ENCODE peak calls at places on chromosomes 5 and 9, in five cellular contexts. One of them, this sample, is unnamed.

GRCh38 chr9:114006931-114007691 is 71.0 kb downstream of the AMBP start:
- DNase-seq in SK-N-SH: no peak
- DNase-seq in lower lobe of right lung: no peak
- DNase-seq in nephron progenitor cell: no peak
- DNase-seq in CD4-positive, alpha-beta T cell: no peak
- DNase-seq in this sample: peak

GRCh38 chr5:81763294-81763928 is 12.5 kb upstream of the SSBP2 start:
- DNase-seq in SK-N-SH: no peak
- DNase-seq in CD4-positive, alpha-beta T cell: no peak
- DNase-seq in lower lobe of right lung: no peak
- DNase-seq in nephron progenitor cell: no peak
- DNase-seq in this sample: no peak

GRCh38 chr9:75299324-75299723 is 211.0 kb downstream of the OSTF1 start:
- DNase-seq in nephron progenitor cell: no peak
- DNase-seq in CD4-positive, alpha-beta T cell: no peak
- DNase-seq in lower lobe of right lung: no peak
- DNase-seq in SK-N-SH: no peak
- DNase-seq in this sample: no peak

GRCh38 chr5:2204366-2205184 is 321.9 kb upstream of the IRX4 start:
- DNase-seq in CD4-positive, alpha-beta T cell: no peak
- DNase-seq in nephron progenitor cell: no peak
- DNase-seq in SK-N-SH: no peak
- DNase-seq in lower lobe of right lung: no peak
- DNase-seq in this sample: no peak

GRCh38 chr5:149731617-149732400 is 1.7 kb downstream of the PPARGC1B start:
- DNase-seq in lower lobe of right lung: peak
- DNase-seq in nephron progenitor cell: peak
- DNase-seq in SK-N-SH: peak
- DNase-seq in CD4-positive, alpha-beta T cell: peak
- DNase-seq in this sample: peak

GRCh38 chr9:128323192-128323730 is 622 bp downstream of the COQ4 start:
- DNase-seq in CD4-positive, alpha-beta T cell: no peak
- DNase-seq in SK-N-SH: no peak
- DNase-seq in nephron progenitor cell: no peak
- DNase-seq in lower lobe of right lung: no peak
- DNase-seq in this sample: no peak

GRCh38 chr5:68116408-68116807 is 99.1 kb upstream of the PIK3R1 start:
- DNase-seq in SK-N-SH: no peak
- DNase-seq in lower lobe of right lung: no peak
- DNase-seq in nephron progenitor cell: no peak
- DNase-seq in CD4-positive, alpha-beta T cell: no peak
- DNase-seq in this sample: no peak

GRCh38 chr9:125965421-125965820 is 218.2 kb downstream of the PBX3 start:
- DNase-seq in nephron progenitor cell: no peak
- DNase-seq in lower lobe of right lung: no peak
- DNase-seq in SK-N-SH: no peak
- DNase-seq in CD4-positive, alpha-beta T cell: no peak
- DNase-seq in this sample: no peak

GRCh38 chr5:81788271-81788670 is 37.4 kb upstream of the SSBP2 start:
- DNase-seq in lower lobe of right lung: no peak
- DNase-seq in nephron progenitor cell: no peak
- DNase-seq in SK-N-SH: no peak
- DNase-seq in CD4-positive, alpha-beta T cell: no peak
- DNase-seq in this sample: no peak

GRCh38 chr9:85521331-85522197 is 220.2 kb downstream of the AGTPBP1 start:
- DNase-seq in CD4-positive, alpha-beta T cell: no peak
- DNase-seq in SK-N-SH: no peak
- DNase-seq in lower lobe of right lung: no peak
- DNase-seq in nephron progenitor cell: no peak
- DNase-seq in this sample: peak

GRCh38 chr5:91126448-91126847 is 256.7 kb downstream of the ARRDC3 start:
- DNase-seq in nephron progenitor cell: no peak
- DNase-seq in CD4-positive, alpha-beta T cell: no peak
- DNase-seq in lower lobe of right lung: no peak
- DNase-seq in SK-N-SH: no peak
- DNase-seq in this sample: no peak

GRCh38 chr5:171637811-171638210 is 147.8 kb upstream of the SMIM23 start:
- DNase-seq in CD4-positive, alpha-beta T cell: no peak
- DNase-seq in nephron progenitor cell: no peak
- DNase-seq in SK-N-SH: no peak
- DNase-seq in lower lobe of right lung: no peak
- DNase-seq in this sample: no peak

GRCh38 chr5:141951341-141951781 is 6.6 kb downstream of the PCDH12 start:
- DNase-seq in nephron progenitor cell: peak
- DNase-seq in SK-N-SH: peak
- DNase-seq in CD4-positive, alpha-beta T cell: no peak
- DNase-seq in lower lobe of right lung: no peak
- DNase-seq in this sample: no peak
- TF ChIP-seq CTCF in nephron progenitor cell: peak
- TF ChIP-seq CTCF in SK-N-SH: peak
- TF ChIP-seq CTCF in CD4-positive, alpha-beta T cell: peak
- TF ChIP-seq CTCF in lower lobe of right lung: peak
- TF ChIP-seq CTCF in this sample: no peak

GRCh38 chr9:129886226-129887174 is 51.2 kb downstream of the USP20 start:
- DNase-seq in lower lobe of right lung: no peak
- DNase-seq in nephron progenitor cell: no peak
- DNase-seq in CD4-positive, alpha-beta T cell: peak
- DNase-seq in SK-N-SH: no peak
- DNase-seq in this sample: no peak
- TF ChIP-seq CTCF in lower lobe of right lung: no peak
- TF ChIP-seq CTCF in nephron progenitor cell: no peak
- TF ChIP-seq CTCF in CD4-positive, alpha-beta T cell: no peak
- TF ChIP-seq CTCF in SK-N-SH: no peak
- TF ChIP-seq CTCF in this sample: no peak

DNA sequence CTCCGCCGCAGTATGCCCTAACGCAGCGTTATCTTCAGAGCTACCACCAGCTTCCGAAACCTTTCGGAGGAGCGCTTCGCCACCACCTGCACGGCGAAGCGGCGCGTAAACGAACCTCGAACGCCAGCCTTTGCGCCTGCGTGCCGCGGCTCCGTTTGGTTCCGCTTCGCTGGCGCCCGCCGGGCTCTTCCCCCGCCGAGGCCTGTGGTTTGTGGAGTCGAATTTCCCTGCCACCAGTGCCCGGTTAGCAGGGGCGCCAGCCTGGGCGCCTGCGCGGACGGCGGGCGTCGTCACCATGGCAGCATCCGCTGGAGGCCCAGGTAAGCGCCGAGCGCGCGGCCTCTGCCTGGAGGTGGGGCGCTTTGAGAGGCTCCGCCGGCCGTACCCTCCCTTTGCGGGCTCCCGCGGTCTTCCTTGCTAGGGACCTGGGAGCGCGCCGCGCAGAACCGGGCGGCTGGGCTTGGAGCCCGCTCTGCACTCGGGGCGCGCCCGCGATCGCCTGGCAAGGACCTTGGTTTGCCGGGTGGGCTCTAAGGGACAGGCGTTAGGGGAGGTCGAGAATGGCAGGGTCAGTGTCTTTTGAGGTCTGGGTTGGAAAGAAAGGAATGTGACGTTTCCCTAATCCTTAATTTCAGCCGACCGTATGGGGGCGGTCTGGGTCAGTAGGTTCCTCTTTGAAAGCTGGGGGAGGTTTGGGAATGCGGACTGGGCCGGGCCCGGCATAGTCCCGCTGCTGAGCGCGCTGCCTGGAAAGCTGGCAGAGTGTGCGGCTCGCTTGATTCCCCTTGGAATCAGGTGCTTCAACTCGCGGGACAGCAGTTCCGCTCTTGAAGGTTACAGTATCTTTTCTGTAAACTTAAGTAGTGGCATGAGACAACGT is at the start of gene FAM151B:
- DNase-seq in CD4-positive, alpha-beta T cell: peak
- DNase-seq in SK-N-SH: peak
- DNase-seq in nephron progenitor cell: peak
- DNase-seq in lower lobe of right lung: peak
- DNase-seq in this sample: peak
- TF ChIP-seq CTCF in CD4-positive, alpha-beta T cell: no peak
- TF ChIP-seq CTCF in SK-N-SH: peak
- TF ChIP-seq CTCF in nephron progenitor cell: no peak
- TF ChIP-seq CTCF in lower lobe of right lung: peak
- TF ChIP-seq CTCF in this sample: no peak

GRCh38 chr9:136630662-136630992 is 32.1 kb upstream of the EGFL7 start:
- DNase-seq in CD4-positive, alpha-beta T cell: no peak
- DNase-seq in nephron progenitor cell: no peak
- DNase-seq in SK-N-SH: no peak
- DNase-seq in lower lobe of right lung: no peak
- DNase-seq in this sample: no peak
- TF ChIP-seq CTCF in CD4-positive, alpha-beta T cell: no peak
- TF ChIP-seq CTCF in nephron progenitor cell: no peak
- TF ChIP-seq CTCF in SK-N-SH: no peak
- TF ChIP-seq CTCF in lower lobe of right lung: no peak
- TF ChIP-seq CTCF in this sample: no peak